ENCODE peak calls at places on chromosomes 11 and 22, in nine cellular contexts. N, D, A, X, Y, V, E, H and U are unnamed samples.
A peak's percentile ranks its signal among the peaks of the same experiment; 100 is the strongest.

GRCh38 chr11:70577948-70578347 is 179.6 kb downstream of the CTTN start:
- DNase-seq in N (no peak), D (no peak), A (no peak), X (no peak), Y (peak; percentile 48), V (no peak), E (no peak), H (no peak), U (no peak)

GRCh38 chr11:133713844-133714243 is 131.5 kb downstream of the SPATA19 start:
- DNase-seq in N (no peak), D (no peak), A (no peak), X (no peak), Y (no peak), V (no peak), E (no peak), H (no peak), U (no peak)

GRCh38 chr22:19341500-19341899 is 50.0 kb upstream of the CLTCL1 start:
- DNase-seq in N (no peak), D (no peak), A (no peak), X (no peak), Y (no peak), V (no peak), E (no peak), H (no peak), U (no peak)

GRCh38 chr11:1928038-1928890 is 8.8 kb downstream of the TNNT3 start:
- DNase-seq in N (peak; percentile 1), D (no peak), A (peak; percentile 46), X (no peak), Y (peak; percentile 60), V (no peak), E (no peak), H (peak; percentile 54), U (no peak)

GRCh38 chr11:12127206-12127898 is 17.0 kb downstream of the MICAL2 start:
- DNase-seq in N (no peak), D (no peak), A (no peak), X (no peak), Y (no peak), V (no peak), E (no peak), H (no peak), U (no peak)

GRCh38 chr11:10540546-10540914 is 457 bp downstream of the RNF141 start:
- DNase-seq in N (peak; percentile 74), D (peak; percentile 57), A (peak; percentile 48), X (peak; percentile 35), Y (no peak), V (peak; percentile 73), E (no peak), H (no peak), U (no peak)

GRCh38 chr11:58395581-58395980 is 11.1 kb downstream of the OR5B3 start:
- DNase-seq in N (no peak), D (peak; percentile 13), A (no peak), X (no peak), Y (no peak), V (no peak), E (no peak), H (no peak), U (no peak)

GRCh38 chr11:131504199-131504949 is 134.0 kb downstream of the NTM start:
- DNase-seq in N (peak; percentile 78), D (peak; percentile 17), A (no peak), X (no peak), Y (no peak), V (no peak), E (no peak), H (no peak), U (peak; percentile 54)

GRCh38 chr11:127789887-127790286 is 789.3 kb upstream of the KIRREL3 start:
- DNase-seq in N (peak; percentile 54), D (peak; percentile 1), A (no peak), X (peak; percentile 44), Y (no peak), V (peak; percentile 51), E (no peak), H (no peak), U (peak; percentile 28)

GRCh38 chr11:113549611-113550061 is 74.4 kb upstream of the DRD2 start:
- DNase-seq in N (no peak), D (peak; percentile 57), A (no peak), X (no peak), Y (peak; percentile 73), V (no peak), E (no peak), H (peak; percentile 49), U (no peak)

GRCh38 chr22:29695129-29695926 is 24.5 kb upstream of the CABP7 start:
- DNase-seq in N (no peak), D (no peak), A (no peak), X (no peak), Y (no peak), V (no peak), E (no peak), H (peak; percentile 76), U (peak; percentile 92)

GRCh38 chr11:444397-445144 is 2.8 kb upstream of the ANO9 start:
- DNase-seq in N (no peak), D (peak; percentile 34), A (no peak), X (no peak), Y (peak; percentile 84), V (no peak), E (no peak), H (peak; percentile 71), U (no peak)

GRCh38 chr11:18253222-18253621 is 4.8 kb upstream of the SAA2 start:
- DNase-seq in N (no peak), D (no peak), A (peak; percentile 15), X (no peak), Y (no peak), V (no peak), E (no peak), H (no peak), U (no peak)

GRCh38 chr22:29129644-29130201 is 56.9 kb downstream of the KREMEN1 start:
- DNase-seq in N (no peak), D (no peak), A (peak; percentile 7), X (no peak), Y (no peak), V (no peak), E (peak; percentile 43), H (no peak), U (no peak)

GRCh38 chr11:105878510-105878909 is 143.5 kb downstream of the MSANTD4 start:
- DNase-seq in N (no peak), D (no peak), A (no peak), X (no peak), Y (no peak), V (no peak), E (no peak), H (no peak), U (no peak)
- H3K36me3 ChIP-seq in N (no peaks in the 10 kb centered on the region), D (no peaks in the 10 kb centered on the region), A (no peaks in the 10 kb centered on the region), X (no peaks in the 10 kb centered on the region), Y (no peaks in the 10 kb centered on the region), V (no peaks in the 10 kb centered on the region), E (no peaks in the 10 kb centered on the region), H (no peaks in the 10 kb centered on the region), U (no peaks in the 10 kb centered on the region)

GRCh38 chr11:78193806-78194205 is 5.1 kb downstream of the USP35 start:
- DNase-seq in N (no peak), D (no peak), A (no peak), X (no peak), Y (no peak), V (no peak), E (no peak), H (peak; percentile 63), U (no peak)

GRCh38 chr11:78190871-78191538 is 2.3 kb downstream of the USP35 start:
- DNase-seq in N (no peak), D (no peak), A (no peak), X (no peak), Y (no peak), V (no peak), E (no peak), H (no peak), U (no peak)

GRCh38 chr11:78192223-78192719 is 3.6 kb downstream of the USP35 start:
- DNase-seq in N (no peak), D (no peak), A (no peak), X (no peak), Y (no peak), V (peak; percentile 70), E (no peak), H (no peak), U (no peak)

GRCh38 chr11:78194490-78194889 is 5.8 kb downstream of the USP35 start:
- DNase-seq in N (no peak), D (no peak), A (no peak), X (no peak), Y (no peak), V (no peak), E (no peak), H (no peak), U (no peak)

DNA sequence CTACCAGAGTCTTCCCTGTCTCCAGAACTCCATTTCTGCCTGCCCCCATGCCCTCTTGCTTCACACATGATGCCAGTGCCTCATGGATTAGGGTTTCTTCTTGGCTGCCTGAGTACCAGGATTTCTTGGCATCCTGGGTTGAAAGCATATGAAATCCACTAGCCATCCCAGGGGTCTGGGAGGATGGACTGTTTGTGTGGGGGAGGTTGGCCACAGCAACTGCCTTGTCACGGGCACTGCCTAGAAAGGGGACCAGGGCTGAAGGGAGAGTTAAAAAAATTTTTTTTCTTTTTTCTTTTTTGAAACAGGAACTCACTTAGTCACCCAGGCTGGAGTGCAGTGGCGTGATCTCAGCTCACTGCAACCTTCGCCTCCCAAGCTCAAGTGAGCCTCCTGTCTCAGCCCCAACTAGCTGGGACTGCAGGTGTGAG is 4.2 kb downstream of the USP35 start:
- DNase-seq in N (no peak), D (no peak), A (no peak), X (no peak), Y (no peak), V (no peak), E (no peak), H (no peak), U (no peak)
- H3K36me3 ChIP-seq in N (no peaks in the 10 kb centered on the region), D (peaks cover 2% of the 10 kb centered on the region), A (no peaks in the 10 kb centered on the region), X (no peaks in the 10 kb centered on the region), Y (no peaks in the 10 kb centered on the region), V (no peaks in the 10 kb centered on the region), E (no peaks in the 10 kb centered on the region), H (peaks cover 10% of the 10 kb centered on the region), U (no peaks in the 10 kb centered on the region)

GRCh38 chr11:68513930-68514487 is 53.5 kb downstream of the PPP6R3 start:
- DNase-seq in N (no peak), D (no peak), A (no peak), X (no peak), Y (no peak), V (no peak), E (no peak), H (no peak), U (no peak)
- H3K36me3 ChIP-seq in N (peaks cover 5% of the 10 kb centered on the region), D (no peaks in the 10 kb centered on the region), A (peaks cover 66% of the 10 kb centered on the region), X (no peaks in the 10 kb centered on the region), Y (no peaks in the 10 kb centered on the region), V (no peaks in the 10 kb centered on the region), E (no peaks in the 10 kb centered on the region), H (peaks cover 5% of the 10 kb centered on the region), U (peaks cover 12% of the 10 kb centered on the region)

GRCh38 chr11:73929388-73929787 is 21.4 kb upstream of the DNAJB13 start:
- DNase-seq in N (no peak), D (no peak), A (no peak), X (no peak), Y (no peak), V (no peak), E (no peak), H (no peak), U (no peak)
- H3K36me3 ChIP-seq in N (no peaks in the 10 kb centered on the region), D (peaks cover 4% of the 10 kb centered on the region), A (no peaks in the 10 kb centered on the region), X (no peaks in the 10 kb centered on the region), Y (peaks cover 89% of the 10 kb centered on the region), V (peaks cover 6% of the 10 kb centered on the region), E (peaks cover 50% of the 10 kb centered on the region), H (peaks cover 76% of the 10 kb centered on the region), U (peaks cover 18% of the 10 kb centered on the region)